ENCODE peak calls at places on chromosomes 2 and 18, in five cellular contexts. B, E, C, O and N are unnamed samples. For H3K27me3, the result is how much of the 10 kb centered on the place peaks cover.

GRCh38 chr18:56575819-56576663 is 62.4 kb downstream of the TXNL1 start:
- DNase-seq in B (peak), E (no peak), C (peak), O (no peak), N (no peak)

GRCh38 chr2:180907731-180908130 is 72.7 kb upstream of the UBE2E3 start:
- DNase-seq in B (peak), E (no peak), C (peak), O (no peak), N (no peak)

GRCh38 chr18:44579745-44580144 is 100.9 kb upstream of the SETBP1 start:
- DNase-seq in B (no peak), E (no peak), C (no peak), O (no peak), N (no peak)

GRCh38 chr2:193562031-193562430 is 1367.3 kb upstream of the TMEFF2 start:
- DNase-seq in B (no peak), E (no peak), C (no peak), O (no peak), N (no peak)

GRCh38 chr2:181586569-181587076 is 70.3 kb downstream of the CERKL start:
- DNase-seq in B (no peak), E (no peak), C (peak), O (no peak), N (no peak)

GRCh38 chr2:66301767-66302140 is 133.2 kb upstream of the MEIS1 start:
- DNase-seq in B (no peak), E (no peak), C (no peak), O (no peak), N (no peak)

GRCh38 chr18:29874519-29875098 is 1167.9 kb downstream of the DSC3 start:
- DNase-seq in B (peak), E (no peak), C (peak), O (peak), N (peak)

GRCh38 chr18:8084160-8084559 is 517.0 kb downstream of the PTPRM start:
- DNase-seq in B (peak), E (no peak), C (peak), O (peak), N (peak)

GRCh38 chr2:98761267-98761781 is 30.4 kb upstream of the MGAT4A start:
- DNase-seq in B (no peak), E (no peak), C (no peak), O (no peak), N (no peak)

GRCh38 chr18:28331551-28331950 is 154.6 kb upstream of the CDH2 start:
- DNase-seq in B (no peak), E (no peak), C (no peak), O (no peak), N (no peak)

GRCh38 chr2:33904801-33905200 is 305.7 kb upstream of the FAM98A start:
- DNase-seq in B (no peak), E (no peak), C (no peak), O (no peak), N (no peak)

GRCh38 chr2:112332123-112332696 is 56.8 kb downstream of the ZC3H6 start:
- DNase-seq in B (no peak), E (no peak), C (no peak), O (no peak), N (no peak)

GRCh38 chr2:216635171-216635570 is 2.0 kb downstream of the IGFBP2 start:
- DNase-seq in B (no peak), E (no peak), C (no peak), O (no peak), N (peak)

GRCh38 chr2:75865083-75865482 is 154.4 kb upstream of the GCFC2 start:
- DNase-seq in B (no peak), E (no peak), C (no peak), O (no peak), N (no peak)

GRCh38 chr18:31624892-31625640 is 33.4 kb downstream of the TTR start:
- DNase-seq in B (no peak), E (no peak), C (no peak), O (no peak), N (no peak)

GRCh38 chr2:238425979-238426567 is 654 bp upstream of the ASB1 start:
- DNase-seq in B (peak), E (no peak), C (no peak), O (no peak), N (no peak)

GRCh38 chr2:199382091-199382490 is 75.6 kb downstream of the SATB2 start:
- DNase-seq in B (peak), E (no peak), C (no peak), O (no peak), N (no peak)

GRCh38 chr18:28412521-28412920 is 235.6 kb upstream of the CDH2 start:
- DNase-seq in B (no peak), E (no peak), C (no peak), O (no peak), N (no peak)

GRCh38 chr2:213995400-213996105 is 415.3 kb upstream of the VWC2L start:
- DNase-seq in B (peak), E (no peak), C (peak), O (no peak), N (no peak)

GRCh38 chr2:96895709-96896651 is 26.1 kb upstream of the SEMA4C start:
- DNase-seq in B (no peak), E (no peak), C (no peak), O (peak), N (peak)

GRCh38 chr2:127078691-127079270 is 28.2 kb downstream of the BIN1 start:
- DNase-seq in B (no peak), E (no peak), C (no peak), O (no peak), N (no peak)

GRCh38 chr18:62187543-62188378 is 706 bp downstream of the RELCH start:
- DNase-seq in B (peak), E (peak), C (no peak), O (peak), N (peak)

GRCh38 chr2:237143676-237144440 is 58.2 kb downstream of the COPS8 start:
- DNase-seq in B (peak), E (no peak), C (no peak), O (no peak), N (no peak)

GRCh38 chr2:119438128-119438656 is 6.5 kb downstream of the TMEM37 start:
- DNase-seq in B (no peak), E (no peak), C (no peak), O (peak), N (peak)

GRCh38 chr18:37566479-37567060 is 972 bp upstream of the CELF4 start:
- DNase-seq in B (no peak), E (peak), C (peak), O (no peak), N (peak)

GRCh38 chr18:27276479-27276878 is 91.4 kb upstream of the CHST9 start:
- DNase-seq in B (no peak), E (no peak), C (no peak), O (no peak), N (no peak)

GRCh38 chr2:240469239-240469636 is 33.8 kb downstream of the GPC1 start:
- DNase-seq in B (no peak), E (peak), C (no peak), O (peak), N (peak)

GRCh38 chr2:198309081-198309480 is 504.7 kb downstream of the PLCL1 start:
- DNase-seq in B (no peak), E (no peak), C (no peak), O (no peak), N (no peak)

GRCh38 chr18:3577456-3577855 is 127.5 kb downstream of the TGIF1 start:
- DNase-seq in B (no peak), E (no peak), C (no peak), O (no peak), N (no peak)

GRCh38 chr2:142585785-142586184 is 291.7 kb upstream of the KYNU start:
- DNase-seq in B (no peak), E (no peak), C (no peak), O (no peak), N (no peak)

GRCh38 chr2:28401948-28402550 is 9.4 kb downstream of the FOSL2 start:
- DNase-seq in B (no peak), E (no peak), C (no peak), O (no peak), N (no peak)

GRCh38 chr2:238259085-238260020 is 19.5 kb upstream of the HES6 start:
- DNase-seq in B (no peak), E (no peak), C (no peak), O (no peak), N (no peak)

GRCh38 chr18:75554112-75554511 is 126.6 kb upstream of the SMIM21 start:
- DNase-seq in B (no peak), E (no peak), C (no peak), O (no peak), N (peak)

GRCh38 chr18:49206717-49207116 is 253.7 kb downstream of the DYM start:
- DNase-seq in B (peak), E (no peak), C (no peak), O (no peak), N (no peak)
- TF ChIP-seq CTCF in B (peak), E (no peak), C (peak), O (no peak), N (no peak)

GRCh38 chr2:200439981-200440380 is 69.9 kb downstream of the KCTD18 start:
- DNase-seq in B (no peak), E (no peak), C (no peak), O (no peak), N (no peak)

GRCh38 chr2:200445284-200445683 is 64.6 kb downstream of the KCTD18 start:
- DNase-seq in B (no peak), E (no peak), C (no peak), O (no peak), N (no peak)

GRCh38 chr2:200443376-200443775 is 66.5 kb downstream of the KCTD18 start:
- DNase-seq in B (no peak), E (no peak), C (no peak), O (no peak), N (no peak)

GRCh38 chr2:200444530-200444929 is 65.3 kb downstream of the KCTD18 start:
- DNase-seq in B (no peak), E (no peak), C (no peak), O (no peak), N (no peak)

GRCh38 chr2:200442471-200442870 is 67.4 kb downstream of the KCTD18 start:
- DNase-seq in B (peak), E (no peak), C (no peak), O (no peak), N (no peak)
- H3K27ac ChIP-seq in B (no peak), E (no peak), C (no peak), O (no peak), N (no peak)

DNA sequence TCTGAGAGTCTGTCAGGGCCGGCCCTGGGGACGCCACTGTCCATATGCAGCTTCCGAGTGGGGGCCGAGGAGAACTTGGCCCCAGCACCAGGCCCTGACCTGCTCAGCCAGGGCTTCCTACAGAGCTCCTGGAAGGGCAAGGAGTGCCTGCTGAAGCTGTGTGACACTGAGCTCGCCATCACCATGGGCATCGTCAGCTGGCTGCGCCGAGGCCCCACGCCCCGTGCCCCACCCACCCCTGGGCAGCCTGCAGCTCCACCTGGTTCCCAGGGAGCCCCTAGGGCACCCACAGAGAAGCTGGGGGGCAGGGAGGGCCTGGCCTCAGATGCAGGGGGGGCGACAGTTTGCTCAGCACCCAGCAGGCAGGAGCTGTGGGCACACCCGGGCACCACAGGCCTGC is 8.1 kb downstream of the AMER3 start:
- DNase-seq in B (no peak), E (no peak), C (no peak), O (no peak), N (no peak)
- H3K27me3 ChIP-seq in B (under half), E (under half), C (under half), O (under half), N (under half)

GRCh38 chr2:19360266-19360665 is 1.8 kb upstream of the OSR1 start:
- DNase-seq in B (no peak), E (no peak), C (no peak), O (no peak), N (no peak)
- TF ChIP-seq CTCF in B (no peak), E (no peak), C (no peak), O (no peak), N (no peak)

DNA sequence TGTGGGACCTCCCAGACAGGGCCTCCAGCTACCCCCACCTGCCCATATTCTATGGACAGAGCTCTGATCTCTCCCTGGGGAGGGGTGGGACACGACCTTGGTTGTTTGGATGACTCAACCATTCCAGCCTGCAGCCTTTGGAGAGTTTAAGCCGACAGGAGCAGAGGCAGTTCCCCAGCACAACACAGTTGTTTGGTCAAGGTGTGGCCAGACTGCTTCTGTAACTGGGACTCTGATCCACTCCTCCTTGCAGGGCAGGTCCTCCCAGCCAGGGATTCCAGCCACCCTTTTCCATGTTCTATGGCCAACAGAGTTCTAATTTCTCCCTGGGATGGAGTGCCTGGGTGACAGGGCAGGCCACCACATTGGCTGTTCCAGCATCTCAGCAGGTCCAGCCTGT is 177.8 kb downstream of the RND3 start:
- DNase-seq in B (no peak), E (no peak), C (no peak), O (no peak), N (no peak)
- H3K27ac ChIP-seq in B (no peak), E (no peak), C (no peak), O (no peak), N (no peak)

DNA sequence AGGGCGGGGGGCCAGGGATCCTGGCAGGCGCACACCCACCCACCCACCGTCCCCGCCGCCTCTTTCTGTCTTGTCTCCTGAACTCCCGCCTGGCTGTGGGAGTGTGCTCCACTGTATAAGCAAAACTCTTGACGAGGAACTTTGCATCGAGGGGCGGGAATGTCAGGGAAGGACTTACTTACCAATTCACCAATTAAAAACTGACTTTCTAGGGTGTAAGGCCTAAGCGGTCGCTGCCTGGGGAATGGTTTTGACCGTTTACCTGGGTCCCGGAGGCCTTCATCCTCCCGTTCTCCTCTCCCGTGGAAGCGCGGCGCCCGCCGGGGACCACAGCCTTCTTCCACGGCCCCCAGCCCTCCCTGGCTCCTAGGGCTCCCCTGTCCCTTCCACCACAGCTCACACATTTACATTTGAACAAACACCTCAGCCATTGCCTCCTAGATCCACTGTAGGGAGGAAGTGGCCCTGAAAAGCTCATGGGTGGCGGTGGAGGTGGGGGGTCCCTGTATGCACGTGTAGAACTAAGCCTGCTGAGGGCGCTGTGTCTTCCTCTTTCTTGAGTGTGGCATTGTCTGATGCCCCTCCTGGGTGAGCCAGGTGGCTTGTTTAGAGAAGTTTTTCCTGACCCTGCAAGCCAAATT is 8.9 kb downstream of the ASIC4 start:
- DNase-seq in B (peak), E (no peak), C (no peak), O (peak), N (peak)
- H3K27me3 ChIP-seq in B (under half), E (half or more), C (half or more), O (under half), N (under half)

GRCh38 chr18:54968807-54969206 is 9.5 kb upstream of the CCDC68 start:
- DNase-seq in B (no peak), E (no peak), C (no peak), O (no peak), N (no peak)
- TF ChIP-seq CTCF in B (no peak), E (no peak), C (no peak), O (no peak), N (no peak)